ENCODE peak calls at places on chromosomes 4 and X, in five cellular contexts. Y, S, N, T and O are unnamed samples.
A peak's percentile ranks its signal among the peaks of the same experiment; 100 is the strongest.

GRCh38 chr4:45662996-45663395 is 460.9 kb downstream of the GABRG1 start:
- ATAC-seq in Y (no peak), S (no peak), N (peak; percentile 68), T (no peak), O (peak; percentile 65)

GRCh38 chr4:177964693-177965168 is 522.5 kb upstream of the AGA start:
- ATAC-seq in Y (no peak), S (no peak), N (no peak), T (no peak), O (no peak)

GRCh38 chrX:1072637-1073377 is 139.6 kb downstream of the CRLF2 start:
- ATAC-seq in Y (peak; percentile 55), S (no peak), N (no peak), T (peak; percentile 49), O (no peak)

GRCh38 chr4:139892973-139893736 is 227.5 kb downstream of the MGST2 start:
- ATAC-seq in Y (no peak), S (no peak), N (no peak), T (no peak), O (no peak)

GRCh38 chrX:39327255-39327654 is 526.0 kb downstream of the MID1IP1 start:
- ATAC-seq in Y (no peak), S (no peak), N (no peak), T (no peak), O (no peak)

GRCh38 chrX:3346436-3347329 is at the start of gene MXRA5:
- ATAC-seq in Y (no peak), S (no peak), N (no peak), T (no peak), O (no peak)

GRCh38 chr4:142434519-142435224 is 411.4 kb downstream of the INPP4B start:
- ATAC-seq in Y (no peak), S (peak; percentile 43), N (no peak), T (no peak), O (no peak)

GRCh38 chrX:147950352-147950751 is 30.8 kb upstream of the FMR1NB start:
- ATAC-seq in Y (no peak), S (no peak), N (no peak), T (peak; percentile 61), O (no peak)

GRCh38 chr4:10192331-10192730 is 75.7 kb upstream of the WDR1 start:
- ATAC-seq in Y (peak; percentile 36), S (no peak), N (no peak), T (no peak), O (no peak)

GRCh38 chr4:143482753-143483362 is 30.6 kb upstream of the SMARCA5 start:
- ATAC-seq in Y (peak; percentile 83), S (peak; percentile 83), N (no peak), T (no peak), O (peak; percentile 39)

GRCh38 chr4:147830987-147831386 is 99.1 kb downstream of the ARHGAP10 start:
- ATAC-seq in Y (no peak), S (no peak), N (no peak), T (no peak), O (peak; percentile 8)

GRCh38 chr4:141220655-141221605 is at the start of gene ZNF330:
- ATAC-seq in Y (peak; percentile 95), S (peak; percentile 93), N (peak; percentile 97), T (peak; percentile 95), O (peak; percentile 93)
- TF ChIP-seq EP300 in Y (peak; percentile 5), S (no peak), N (no peak), T (no peak), O (no peak)

GRCh38 chrX:49003696-49004095 is 1.6 kb upstream of the GRIPAP1 start:
- ATAC-seq in Y (no peak), S (no peak), N (no peak), T (no peak), O (no peak)

GRCh38 chrX:48999030-48999429 is 3.0 kb downstream of the GRIPAP1 start:
- ATAC-seq in Y (no peak), S (peak; percentile 18), N (no peak), T (no peak), O (no peak)

GRCh38 chrX:49000640-49001039 is 1.4 kb downstream of the GRIPAP1 start:
- ATAC-seq in Y (no peak), S (no peak), N (no peak), T (no peak), O (no peak)

GRCh38 chrX:49001521-49002090 is 458 bp downstream of the GRIPAP1 start:
- ATAC-seq in Y (peak; percentile 67), S (peak; percentile 80), N (peak; percentile 15), T (peak; percentile 59), O (peak; percentile 50)

GRCh38 chrX:49002091-49002935 is at the start of gene GRIPAP1:
- ATAC-seq in Y (peak; percentile 90), S (peak; percentile 82), N (peak; percentile 93), T (peak; percentile 85), O (peak; percentile 92)
- TF ChIP-seq POLR2AphosphoS5 in Y (peak; percentile 63), S (peak; percentile 86), N (peak; percentile 56), T (peak; percentile 62), O (peak; percentile 23)

DNA sequence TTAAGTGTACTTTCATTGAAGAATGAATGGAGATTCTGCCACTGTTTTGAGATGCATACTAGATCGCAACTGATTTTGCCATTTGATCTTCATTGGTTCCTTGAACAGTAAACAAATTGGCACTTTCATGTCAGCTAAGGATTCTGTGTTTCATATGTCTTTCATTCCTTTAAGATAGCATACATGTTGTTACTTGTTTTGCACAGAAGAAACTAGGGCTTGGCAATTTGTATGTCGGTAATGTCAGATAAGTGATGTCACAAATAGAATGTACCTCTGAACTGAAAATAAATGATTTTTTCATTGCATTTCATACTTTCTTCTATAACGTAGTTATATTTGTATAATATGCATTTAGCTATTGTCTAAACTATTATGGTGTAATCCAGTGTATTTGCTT is 73.2 kb upstream of the TENM3 start:
- ATAC-seq in Y (no peak), S (no peak), N (no peak), T (no peak), O (no peak)
- TF ChIP-seq EP300 in Y (no peak), S (no peak), N (no peak), T (no peak), O (no peak)

DNA sequence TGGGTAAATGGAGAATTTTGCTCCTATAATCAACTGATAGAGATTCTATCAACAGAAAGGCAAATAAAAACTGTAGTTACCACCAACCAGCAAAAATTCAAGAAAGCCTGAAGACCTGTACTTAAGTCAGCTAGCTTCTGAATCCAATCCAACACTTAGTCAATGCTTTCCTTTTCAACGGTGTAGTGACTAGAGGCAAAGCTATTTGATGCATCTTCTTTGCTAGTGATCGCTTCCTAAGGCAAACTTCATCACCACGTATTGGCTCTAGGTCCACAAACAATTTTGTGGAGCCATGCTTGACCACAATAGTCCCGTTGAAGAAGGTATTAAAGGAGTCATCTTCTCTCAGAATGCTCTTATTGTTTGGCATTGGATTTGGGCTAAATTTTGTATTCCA is 25.0 kb upstream of the UBA6 start:
- ATAC-seq in Y (no peak), S (no peak), N (no peak), T (no peak), O (no peak)
- TF ChIP-seq POLR2AphosphoS5 in Y (no peak), S (no peak), N (no peak), T (no peak), O (no peak)

GRCh38 chr4:3660928-3661515 is 105.2 kb upstream of the ADRA2C start:
- ATAC-seq in Y (no peak), S (no peak), N (no peak), T (no peak), O (no peak)

GRCh38 chr4:3662516-3662915 is 103.7 kb upstream of the ADRA2C start:
- ATAC-seq in Y (no peak), S (no peak), N (no peak), T (no peak), O (no peak)

GRCh38 chr4:3663791-3664190 is 102.4 kb upstream of the ADRA2C start:
- ATAC-seq in Y (no peak), S (no peak), N (no peak), T (no peak), O (no peak)

GRCh38 chr4:3660086-3660927 is 105.9 kb upstream of the ADRA2C start:
- ATAC-seq in Y (no peak), S (no peak), N (no peak), T (no peak), O (no peak)

GRCh38 chr4:3661989-3662388 is 104.2 kb upstream of the ADRA2C start:
- ATAC-seq in Y (no peak), S (no peak), N (no peak), T (no peak), O (no peak)
- TF ChIP-seq EP300 in Y (no peak), S (no peak), N (no peak), T (no peak), O (no peak)

DNA sequence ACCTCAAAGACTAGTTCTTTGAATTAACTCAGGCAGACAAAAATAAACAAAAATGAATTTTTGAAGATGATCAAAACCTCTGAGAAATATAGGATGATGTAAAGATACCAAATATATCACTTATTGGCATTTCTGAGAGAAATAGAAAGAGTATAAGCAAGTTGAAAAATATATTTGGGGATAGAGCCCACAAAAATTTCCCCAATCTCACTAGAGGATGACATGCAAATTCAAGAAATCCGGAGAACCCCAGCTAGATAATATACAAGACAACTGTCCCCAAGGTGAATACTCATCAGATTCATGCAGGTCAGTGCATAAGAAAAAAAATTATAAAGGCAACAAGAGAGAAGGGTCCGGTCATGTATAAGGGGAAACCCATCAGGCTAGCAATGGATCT is 129.1 kb downstream of the CXXC4 start:
- ATAC-seq in Y (no peak), S (peak; percentile 81), N (no peak), T (no peak), O (no peak)
- TF ChIP-seq POLR2AphosphoS5 in Y (no peak), S (no peak), N (no peak), T (no peak), O (no peak)

GRCh38 chr4:7396186-7396585 is 38.5 kb downstream of the PSAPL1 start:
- ATAC-seq in Y (no peak), S (no peak), N (no peak), T (no peak), O (no peak)

GRCh38 chr4:7397206-7398103 is 37.3 kb downstream of the PSAPL1 start:
- ATAC-seq in Y (no peak), S (no peak), N (no peak), T (no peak), O (peak; percentile 21)

GRCh38 chr4:7399433-7400234 is 35.1 kb downstream of the PSAPL1 start:
- ATAC-seq in Y (no peak), S (no peak), N (no peak), T (no peak), O (no peak)

GRCh38 chr4:7398788-7399432 is 35.8 kb downstream of the PSAPL1 start:
- ATAC-seq in Y (no peak), S (no peak), N (no peak), T (no peak), O (no peak)

DNA sequence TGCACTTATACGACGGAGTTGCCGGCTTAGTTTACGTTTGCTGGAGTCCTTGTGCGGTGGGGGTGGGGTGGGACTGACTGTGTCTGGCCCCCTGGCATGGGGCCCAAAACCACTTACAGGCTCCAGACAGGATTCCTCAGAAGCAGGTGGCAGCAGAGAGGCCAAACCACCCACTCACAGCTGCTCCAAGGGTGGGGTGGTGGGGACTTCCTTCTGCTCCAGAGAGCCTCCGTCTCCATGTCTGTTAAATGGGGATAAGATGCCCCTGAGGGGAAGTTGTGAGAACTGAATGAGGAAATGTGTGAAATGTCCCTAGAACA is 36.7 kb downstream of the PSAPL1 start:
- ATAC-seq in Y (no peak), S (no peak), N (peak; percentile 78), T (no peak), O (peak; percentile 35)
- TF ChIP-seq EP300 in Y (no peak), S (no peak), N (no peak), T (no peak), O (no peak)